ENCODE peak calls at places on chromosomes 4 and X, in ten cellular contexts. One of them, this sample, is unnamed. For H3K36me3, the result is how much of the 10 kb centered on the place peaks cover.

GRCh38 chrX:151711787-151712186 is 4.0 kb upstream of the FATE1 start:
- DNase-seq in uterus: no peak
- DNase-seq in cardiac muscle cell: no peak
- DNase-seq in body of pancreas: no peak
- DNase-seq in BJ: no peak
- DNase-seq in keratinocyte: no peak
- DNase-seq in astrocyte: no peak
- DNase-seq in vagina: no peak
- DNase-seq in lower lobe of right lung: no peak
- DNase-seq in right atrium auricular region: no peak
- DNase-seq in this sample: no peak

GRCh38 chr4:40840255-40840984 is 90.7 kb downstream of the NSUN7 start:
- DNase-seq in uterus: no peak
- DNase-seq in cardiac muscle cell: no peak
- DNase-seq in body of pancreas: no peak
- DNase-seq in BJ: no peak
- DNase-seq in keratinocyte: no peak
- DNase-seq in astrocyte: no peak
- DNase-seq in vagina: no peak
- DNase-seq in lower lobe of right lung: no peak
- DNase-seq in right atrium auricular region: no peak
- DNase-seq in this sample: no peak

GRCh38 chr4:71773004-71773403 is 10.9 kb downstream of the GC start:
- DNase-seq in uterus: no peak
- DNase-seq in cardiac muscle cell: no peak
- DNase-seq in body of pancreas: no peak
- DNase-seq in BJ: no peak
- DNase-seq in keratinocyte: no peak
- DNase-seq in astrocyte: no peak
- DNase-seq in vagina: no peak
- DNase-seq in lower lobe of right lung: no peak
- DNase-seq in right atrium auricular region: no peak
- DNase-seq in this sample: no peak

GRCh38 chr4:85776579-85776978 is 301.6 kb downstream of the ARHGAP24 start:
- DNase-seq in uterus: no peak
- DNase-seq in cardiac muscle cell: no peak
- DNase-seq in body of pancreas: no peak
- DNase-seq in BJ: no peak
- DNase-seq in keratinocyte: peak
- DNase-seq in astrocyte: peak
- DNase-seq in vagina: no peak
- DNase-seq in lower lobe of right lung: no peak
- DNase-seq in right atrium auricular region: no peak
- DNase-seq in this sample: peak

GRCh38 chr4:5760936-5761480 is 50.0 kb downstream of the EVC start:
- DNase-seq in uterus: no peak
- DNase-seq in cardiac muscle cell: no peak
- DNase-seq in body of pancreas: no peak
- DNase-seq in BJ: no peak
- DNase-seq in keratinocyte: no peak
- DNase-seq in astrocyte: no peak
- DNase-seq in vagina: no peak
- DNase-seq in lower lobe of right lung: no peak
- DNase-seq in right atrium auricular region: no peak
- DNase-seq in this sample: no peak

GRCh38 chr4:26362745-26363439 is 42.1 kb downstream of the RBPJ start:
- DNase-seq in uterus: no peak
- DNase-seq in cardiac muscle cell: no peak
- DNase-seq in body of pancreas: no peak
- DNase-seq in BJ: no peak
- DNase-seq in keratinocyte: no peak
- DNase-seq in astrocyte: peak
- DNase-seq in vagina: no peak
- DNase-seq in lower lobe of right lung: no peak
- DNase-seq in right atrium auricular region: no peak
- DNase-seq in this sample: no peak

GRCh38 chrX:155056877-155057792 is 13.8 kb downstream of the CMC4 start:
- DNase-seq in uterus: peak
- DNase-seq in cardiac muscle cell: peak
- DNase-seq in body of pancreas: peak
- DNase-seq in BJ: no peak
- DNase-seq in keratinocyte: peak
- DNase-seq in astrocyte: peak
- DNase-seq in vagina: no peak
- DNase-seq in lower lobe of right lung: peak
- DNase-seq in right atrium auricular region: peak
- DNase-seq in this sample: no peak

GRCh38 chr4:26885912-26886274 is 25.3 kb downstream of the STIM2 start:
- DNase-seq in uterus: no peak
- DNase-seq in cardiac muscle cell: no peak
- DNase-seq in body of pancreas: no peak
- DNase-seq in BJ: no peak
- DNase-seq in keratinocyte: no peak
- DNase-seq in astrocyte: no peak
- DNase-seq in vagina: no peak
- DNase-seq in lower lobe of right lung: no peak
- DNase-seq in right atrium auricular region: no peak
- DNase-seq in this sample: no peak

GRCh38 chrX:154775611-154776349 is 13.1 kb downstream of the DKC1 start:
- DNase-seq in uterus: no peak
- DNase-seq in cardiac muscle cell: peak
- DNase-seq in body of pancreas: no peak
- DNase-seq in BJ: no peak
- DNase-seq in keratinocyte: no peak
- DNase-seq in astrocyte: no peak
- DNase-seq in vagina: no peak
- DNase-seq in lower lobe of right lung: no peak
- DNase-seq in right atrium auricular region: no peak
- DNase-seq in this sample: no peak

GRCh38 chrX:35728481-35728880 is 69.7 kb upstream of the MAGEB16 start:
- DNase-seq in uterus: no peak
- DNase-seq in cardiac muscle cell: peak
- DNase-seq in body of pancreas: no peak
- DNase-seq in BJ: no peak
- DNase-seq in keratinocyte: no peak
- DNase-seq in astrocyte: no peak
- DNase-seq in vagina: no peak
- DNase-seq in lower lobe of right lung: no peak
- DNase-seq in right atrium auricular region: no peak
- DNase-seq in this sample: no peak

GRCh38 chr4:5863461-5864113 is 29.3 kb downstream of the CRMP1 start:
- DNase-seq in uterus: no peak
- DNase-seq in cardiac muscle cell: no peak
- DNase-seq in body of pancreas: no peak
- DNase-seq in BJ: peak
- DNase-seq in keratinocyte: peak
- DNase-seq in astrocyte: peak
- DNase-seq in vagina: no peak
- DNase-seq in lower lobe of right lung: no peak
- DNase-seq in right atrium auricular region: no peak
- DNase-seq in this sample: peak

GRCh38 chrX:118116308-118117068 is at the start of gene KLHL13:
- DNase-seq in uterus: peak
- DNase-seq in cardiac muscle cell: peak
- DNase-seq in body of pancreas: peak
- DNase-seq in BJ: no peak
- DNase-seq in keratinocyte: no peak
- DNase-seq in astrocyte: no peak
- DNase-seq in vagina: no peak
- DNase-seq in lower lobe of right lung: peak
- DNase-seq in right atrium auricular region: no peak
- DNase-seq in this sample: no peak

GRCh38 chrX:151505796-151506195 is 57.7 kb upstream of the PASD1 start:
- DNase-seq in uterus: no peak
- DNase-seq in cardiac muscle cell: peak
- DNase-seq in body of pancreas: no peak
- DNase-seq in BJ: no peak
- DNase-seq in keratinocyte: no peak
- DNase-seq in astrocyte: no peak
- DNase-seq in vagina: no peak
- DNase-seq in lower lobe of right lung: no peak
- DNase-seq in right atrium auricular region: no peak
- DNase-seq in this sample: no peak

GRCh38 chr4:168848112-168848511 is 161.9 kb downstream of the CBR4 start:
- DNase-seq in uterus: no peak
- DNase-seq in cardiac muscle cell: no peak
- DNase-seq in body of pancreas: no peak
- DNase-seq in BJ: no peak
- DNase-seq in keratinocyte: no peak
- DNase-seq in astrocyte: no peak
- DNase-seq in vagina: no peak
- DNase-seq in lower lobe of right lung: no peak
- DNase-seq in right atrium auricular region: no peak
- DNase-seq in this sample: no peak

DNA sequence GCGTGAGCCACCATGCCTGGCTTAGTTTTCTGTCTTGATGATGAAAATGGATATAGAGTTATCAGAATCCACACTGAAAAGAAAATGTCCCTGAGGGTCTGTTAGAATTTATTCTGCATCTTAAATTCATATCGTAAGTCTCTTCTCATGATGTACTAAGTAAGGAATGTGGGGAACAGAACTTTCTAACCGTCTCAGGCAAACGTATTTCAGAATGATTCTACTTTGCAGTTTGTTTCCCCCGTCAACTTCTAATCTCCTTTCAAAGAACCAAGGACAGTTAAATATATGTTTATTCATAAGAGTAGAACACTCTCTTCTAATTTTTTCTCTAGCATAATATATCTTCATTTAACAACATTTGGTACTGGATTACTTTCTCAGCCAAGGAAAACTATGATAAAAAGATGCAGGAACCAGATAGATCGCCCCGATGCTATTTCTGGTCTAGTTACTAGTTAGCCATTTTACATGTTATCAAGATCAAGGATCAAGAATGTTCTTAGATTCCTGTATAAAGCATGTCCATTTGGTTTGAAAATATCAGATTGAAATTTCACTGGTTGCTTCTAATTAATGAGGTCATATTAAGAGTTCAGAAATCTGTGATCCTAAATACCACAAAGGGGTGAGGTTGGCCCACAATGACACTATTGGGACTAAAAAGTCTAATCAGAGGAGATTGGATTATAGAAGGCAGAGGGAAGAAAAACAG is 49.5 kb downstream of the METTL14 start:
- DNase-seq in uterus: no peak
- DNase-seq in cardiac muscle cell: no peak
- DNase-seq in body of pancreas: no peak
- DNase-seq in BJ: no peak
- DNase-seq in keratinocyte: no peak
- DNase-seq in astrocyte: peak
- DNase-seq in vagina: no peak
- DNase-seq in lower lobe of right lung: no peak
- DNase-seq in right atrium auricular region: no peak
- DNase-seq in this sample: no peak
- H3K36me3 ChIP-seq in uterus: under half
- H3K36me3 ChIP-seq in cardiac muscle cell: half or more
- H3K36me3 ChIP-seq in body of pancreas: under half
- H3K36me3 ChIP-seq in BJ: under half
- H3K36me3 ChIP-seq in keratinocyte: under half
- H3K36me3 ChIP-seq in astrocyte: half or more
- H3K36me3 ChIP-seq in vagina: half or more
- H3K36me3 ChIP-seq in lower lobe of right lung: half or more
- H3K36me3 ChIP-seq in right atrium auricular region: half or more
- H3K36me3 ChIP-seq in this sample: under half

DNA sequence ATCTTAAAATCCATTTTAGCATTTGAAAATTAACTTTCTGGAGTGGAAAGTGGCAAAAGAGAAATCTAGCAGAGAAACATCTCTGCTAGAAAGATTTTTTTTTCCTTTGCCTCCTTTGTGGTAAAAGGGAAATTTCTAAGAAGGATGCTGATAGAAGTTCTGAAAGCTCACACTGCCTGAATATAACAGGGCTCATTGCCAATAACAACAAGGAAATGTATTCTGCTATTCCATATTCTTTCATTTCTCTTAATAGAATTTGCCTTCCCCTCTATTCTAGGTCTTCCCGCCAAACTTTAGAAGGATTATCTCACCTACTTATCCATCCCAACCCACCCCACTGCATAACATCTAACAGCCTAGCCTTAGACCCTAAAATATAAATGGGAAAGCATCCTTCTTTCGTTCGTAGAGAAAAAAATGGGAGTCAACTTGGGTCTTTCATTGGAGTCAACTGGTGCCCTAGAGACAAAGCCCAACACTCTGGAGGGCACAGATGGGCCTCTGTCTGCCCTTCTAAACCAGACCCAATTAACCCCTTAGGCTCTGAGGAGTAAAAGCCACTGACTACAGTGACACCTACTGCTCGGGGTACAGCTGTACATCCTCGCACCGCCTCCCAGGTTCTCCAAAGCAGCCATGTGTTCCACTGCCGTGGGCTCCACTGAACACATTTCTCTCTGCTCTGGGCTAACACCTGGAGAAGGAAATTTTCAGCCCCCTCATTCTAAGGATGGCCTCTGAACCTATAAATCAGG is 103.9 kb downstream of the MAML3 start:
- DNase-seq in uterus: no peak
- DNase-seq in cardiac muscle cell: peak
- DNase-seq in body of pancreas: no peak
- DNase-seq in BJ: no peak
- DNase-seq in keratinocyte: no peak
- DNase-seq in astrocyte: peak
- DNase-seq in vagina: no peak
- DNase-seq in lower lobe of right lung: no peak
- DNase-seq in right atrium auricular region: no peak
- DNase-seq in this sample: no peak
- TF ChIP-seq CTCF in uterus: no peak
- TF ChIP-seq CTCF in cardiac muscle cell: peak
- TF ChIP-seq CTCF in body of pancreas: no peak
- TF ChIP-seq CTCF in BJ: peak
- TF ChIP-seq CTCF in keratinocyte: peak
- TF ChIP-seq CTCF in astrocyte: peak
- TF ChIP-seq CTCF in vagina: no peak
- TF ChIP-seq CTCF in lower lobe of right lung: no peak
- TF ChIP-seq CTCF in right atrium auricular region: no peak
- TF ChIP-seq CTCF in this sample: peak

GRCh38 chr4:141840299-141840986 is 204.1 kb downstream of the IL15 start:
- DNase-seq in uterus: no peak
- DNase-seq in cardiac muscle cell: no peak
- DNase-seq in body of pancreas: no peak
- DNase-seq in BJ: no peak
- DNase-seq in keratinocyte: no peak
- DNase-seq in astrocyte: no peak
- DNase-seq in vagina: no peak
- DNase-seq in lower lobe of right lung: no peak
- DNase-seq in right atrium auricular region: no peak
- DNase-seq in this sample: no peak
- H3K36me3 ChIP-seq in uterus: under half
- H3K36me3 ChIP-seq in cardiac muscle cell: under half
- H3K36me3 ChIP-seq in body of pancreas: under half
- H3K36me3 ChIP-seq in BJ: under half
- H3K36me3 ChIP-seq in keratinocyte: under half
- H3K36me3 ChIP-seq in astrocyte: under half
- H3K36me3 ChIP-seq in vagina: under half
- H3K36me3 ChIP-seq in lower lobe of right lung: under half
- H3K36me3 ChIP-seq in right atrium auricular region: under half
- H3K36me3 ChIP-seq in this sample: under half

DNA sequence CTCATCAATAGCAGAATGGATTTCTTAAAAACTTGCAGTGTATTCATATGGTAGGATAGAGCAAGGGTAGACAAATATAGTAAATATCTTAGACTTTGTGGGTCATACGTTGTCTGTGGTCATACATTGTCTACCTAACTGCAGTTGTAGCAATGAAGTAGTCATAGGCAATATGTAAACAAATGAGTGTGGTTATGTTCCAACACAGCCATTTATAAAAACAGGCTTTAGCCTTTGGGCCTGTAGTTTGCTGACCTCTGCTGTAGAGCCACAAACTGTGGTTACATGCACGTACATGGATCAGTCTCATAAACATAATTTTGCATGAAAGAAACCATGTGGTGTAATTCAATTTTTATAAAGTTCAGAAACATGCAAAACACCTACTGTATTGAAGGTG is 98.9 kb downstream of the LARP1B start:
- DNase-seq in uterus: no peak
- DNase-seq in cardiac muscle cell: no peak
- DNase-seq in body of pancreas: no peak
- DNase-seq in BJ: peak
- DNase-seq in keratinocyte: no peak
- DNase-seq in astrocyte: peak
- DNase-seq in vagina: no peak
- DNase-seq in lower lobe of right lung: no peak
- DNase-seq in right atrium auricular region: no peak
- DNase-seq in this sample: no peak
- TF ChIP-seq CTCF in uterus: no peak
- TF ChIP-seq CTCF in cardiac muscle cell: no peak
- TF ChIP-seq CTCF in body of pancreas: no peak
- TF ChIP-seq CTCF in BJ: no peak
- TF ChIP-seq CTCF in keratinocyte: no peak
- TF ChIP-seq CTCF in astrocyte: no peak
- TF ChIP-seq CTCF in vagina: no peak
- TF ChIP-seq CTCF in lower lobe of right lung: no peak
- TF ChIP-seq CTCF in right atrium auricular region: no peak
- TF ChIP-seq CTCF in this sample: no peak